ENCODE peak calls at places on chromosomes 12 and 14, in five cellular contexts. L, T, J, Y and B are unnamed samples. For H3K4me1, the result is how much of the 10 kb centered on the place peaks cover.

GRCh38 chr12:112898380-112898779 is 8.4 kb upstream of the OAS1 start:
- DNase-seq in L (no peak), T (no peak), J (no peak), Y (no peak), B (no peak)

GRCh38 chr12:26091837-26092236 is 33.0 kb downstream of the BHLHE41 start:
- DNase-seq in L (no peak), T (no peak), J (no peak), Y (peak), B (no peak)

GRCh38 chr12:130026608-130027176 is 122.9 kb upstream of the TMEM132D start:
- DNase-seq in L (no peak), T (no peak), J (peak), Y (no peak), B (no peak)

GRCh38 chr12:37672655-37673260 is 643.8 kb upstream of the ALG10B start:
- DNase-seq in L (no peak), T (no peak), J (no peak), Y (no peak), B (no peak)

GRCh38 chr14:77124345-77125274 is 17.0 kb downstream of the ZDHHC22 start:
- DNase-seq in L (no peak), T (peak), J (peak), Y (peak), B (no peak)

GRCh38 chr14:54191846-54192245 is 205.0 kb upstream of the CDKN3 start:
- DNase-seq in L (no peak), T (no peak), J (no peak), Y (no peak), B (no peak)

GRCh38 chr12:24015771-24016170 is 66.3 kb upstream of the SOX5 start:
- DNase-seq in L (no peak), T (no peak), J (no peak), Y (no peak), B (no peak)

GRCh38 chr14:37591941-37592287 is 3.1 kb downstream of the FOXA1 start:
- DNase-seq in L (no peak), T (peak), J (peak), Y (no peak), B (no peak)

GRCh38 chr14:23364164-23364571 is 804 bp downstream of the EFS start:
- DNase-seq in L (no peak), T (no peak), J (no peak), Y (no peak), B (no peak)

GRCh38 chr14:100219126-100219785 is 19.7 kb upstream of the YY1 start:
- DNase-seq in L (no peak), T (no peak), J (no peak), Y (no peak), B (no peak)

GRCh38 chr12:39946361-39946948 is 159.4 kb downstream of the SLC2A13 start:
- DNase-seq in L (no peak), T (no peak), J (no peak), Y (no peak), B (no peak)

GRCh38 chr14:65962952-65963351 is 523.2 kb upstream of the CCDC196 start:
- DNase-seq in L (no peak), T (no peak), J (no peak), Y (no peak), B (no peak)

GRCh38 chr12:45439039-45439438 is 223.1 kb downstream of the ANO6 start:
- DNase-seq in L (no peak), T (no peak), J (no peak), Y (no peak), B (no peak)

GRCh38 chr12:111285191-111285590 is 83.7 kb downstream of the PHETA1 start:
- DNase-seq in L (no peak), T (no peak), J (no peak), Y (no peak), B (no peak)

GRCh38 chr12:116591608-116592115 is 32.5 kb downstream of the MAP1LC3B2 start:
- DNase-seq in L (no peak), T (no peak), J (no peak), Y (no peak), B (no peak)

GRCh38 chr12:15532364-15532977 is 210.2 kb downstream of the PTPRO start:
- DNase-seq in L (peak), T (no peak), J (no peak), Y (no peak), B (no peak)

GRCh38 chr14:58697927-58698641 is 60.3 kb downstream of the DACT1 start:
- DNase-seq in L (no peak), T (no peak), J (no peak), Y (no peak), B (no peak)

GRCh38 chr12:9798008-9798619 is 29.2 kb upstream of the KLRF1 start:
- DNase-seq in L (peak), T (no peak), J (no peak), Y (no peak), B (peak)

GRCh38 chr14:95609398-95609990 is 74.6 kb downstream of the GLRX5 start:
- DNase-seq in L (no peak), T (no peak), J (peak), Y (no peak), B (no peak)
- TF ChIP-seq CTCF in L (peak), T (peak), J (peak), Y (no peak), B (peak)

GRCh38 chr12:128856035-128856790 is 2.9 kb downstream of the GLT1D1 start:
- DNase-seq in L (no peak), T (no peak), J (no peak), Y (no peak), B (no peak)

GRCh38 chr12:128856791-128857078 is 3.5 kb downstream of the GLT1D1 start:
- DNase-seq in L (no peak), T (no peak), J (no peak), Y (no peak), B (no peak)

GRCh38 chr12:128859311-128859710 is 6.0 kb downstream of the GLT1D1 start:
- DNase-seq in L (no peak), T (no peak), J (no peak), Y (no peak), B (no peak)

GRCh38 chr12:128853321-128854197 is at the start of gene GLT1D1:
- DNase-seq in L (no peak), T (no peak), J (no peak), Y (no peak), B (no peak)

DNA sequence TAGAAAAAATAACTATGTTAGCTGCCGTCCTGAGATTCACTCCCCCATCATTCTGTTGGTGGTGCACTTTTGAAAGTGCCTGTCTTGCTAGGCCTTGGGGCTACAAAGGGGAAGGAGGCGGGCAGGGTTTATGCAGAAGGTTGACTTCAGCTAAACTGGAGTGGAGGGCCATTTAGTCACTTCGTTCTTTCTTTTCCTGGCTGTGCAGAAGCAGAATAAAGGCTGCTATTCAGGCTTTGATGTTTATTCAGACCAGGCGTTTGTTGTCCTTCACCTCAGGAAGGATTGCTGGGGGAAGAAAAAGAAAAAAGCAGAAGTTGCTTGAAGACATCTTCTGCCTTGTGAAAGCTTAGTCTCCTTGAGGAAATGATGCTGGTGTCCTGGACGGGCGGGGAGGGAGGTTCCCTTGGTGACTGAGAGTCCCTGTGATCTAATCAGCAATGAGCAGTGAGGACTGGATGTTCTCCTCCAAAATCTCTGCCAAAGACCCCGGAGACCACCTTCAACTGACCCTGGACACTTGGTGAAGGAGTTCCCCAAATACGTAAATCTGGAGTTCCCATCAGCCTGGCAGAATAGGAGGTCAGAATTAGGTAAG is 4.0 kb downstream of the GLT1D1 start:
- DNase-seq in L (no peak), T (no peak), J (no peak), Y (no peak), B (no peak)
- H3K4me1 ChIP-seq in L (under half), T (under half), J (under half), Y (under half), B (under half)

GRCh38 chr14:26255213-26255612 is 342.6 kb downstream of the NOVA1 start:
- DNase-seq in L (no peak), T (no peak), J (no peak), Y (no peak), B (no peak)
- TF ChIP-seq CTCF in L (peak), T (peak), J (no peak), Y (no peak), B (no peak)

GRCh38 chr14:64715146-64715627 is 11.0 kb downstream of the PLEKHG3 start:
- DNase-seq in L (no peak), T (no peak), J (no peak), Y (no peak), B (no peak)
- H3K4me1 ChIP-seq in L (half or more), T (under half), J (under half), Y (under half), B (half or more)

GRCh38 chr12:109998241-109998903 is 858 bp upstream of the ANKRD13A start:
- DNase-seq in L (no peak), T (no peak), J (no peak), Y (no peak), B (no peak)

GRCh38 chr12:109995366-109995702 is 834 bp downstream of the GIT2 start:
- DNase-seq in L (no peak), T (no peak), J (no peak), Y (no peak), B (no peak)

GRCh38 chr12:109995703-109996482 is at the start of gene GIT2:
- DNase-seq in L (peak), T (peak), J (peak), Y (peak), B (peak)

GRCh38 chr12:109997393-109997792 is 1.2 kb upstream of the GIT2 start:
- DNase-seq in L (no peak), T (no peak), J (no peak), Y (no peak), B (no peak)

GRCh38 chr12:109996483-109996853 is 300 bp upstream of the GIT2 start:
- DNase-seq in L (no peak), T (no peak), J (no peak), Y (no peak), B (no peak)
- TF ChIP-seq CTCF in L (no peak), T (no peak), J (no peak), Y (no peak), B (no peak)